ENCODE peak calls at places on chromosomes 11 and 22, in five cellular contexts. One of them, this sample, is unnamed.

GRCh38 chr11:76694664-76695063 is 24.1 kb upstream of the LRRC32 start:
- DNase-seq in endothelial cell of umbilical vein: peak; percentile 92
- DNase-seq in K562: no peak
- DNase-seq in HepG2: no peak
- DNase-seq in A549: no peak
- DNase-seq in this sample: no peak

GRCh38 chr11:87038235-87038960 is 664 bp downstream of the TMEM135 start:
- DNase-seq in K562: peak; percentile 14
- DNase-seq in A549: no peak
- DNase-seq in HepG2: no peak
- DNase-seq in endothelial cell of umbilical vein: peak; percentile 35
- DNase-seq in this sample: peak; percentile 30

GRCh38 chr11:131980878-131981668 is 610.7 kb downstream of the NTM start:
- DNase-seq in K562: no peak
- DNase-seq in HepG2: no peak
- DNase-seq in endothelial cell of umbilical vein: no peak
- DNase-seq in A549: no peak
- DNase-seq in this sample: no peak

GRCh38 chr11:133070790-133071189 is 461.5 kb downstream of the OPCML start:
- DNase-seq in K562: no peak
- DNase-seq in A549: no peak
- DNase-seq in endothelial cell of umbilical vein: no peak
- DNase-seq in HepG2: no peak
- DNase-seq in this sample: no peak

GRCh38 chr11:6855971-6856542 is 6.8 kb upstream of the OR10A2 start:
- DNase-seq in endothelial cell of umbilical vein: no peak
- DNase-seq in A549: no peak
- DNase-seq in HepG2: no peak
- DNase-seq in K562: peak; percentile 20
- DNase-seq in this sample: no peak

GRCh38 chr11:69460540-69461257 is 20.8 kb upstream of the LINC01488 start:
- DNase-seq in A549: no peak
- DNase-seq in K562: no peak
- DNase-seq in HepG2: peak; percentile 30
- DNase-seq in endothelial cell of umbilical vein: no peak
- DNase-seq in this sample: peak; percentile 39

GRCh38 chr11:11036185-11037161 is 178.6 kb upstream of the ZBED5 start:
- DNase-seq in K562: peak; percentile 69
- DNase-seq in endothelial cell of umbilical vein: peak; percentile 16
- DNase-seq in A549: peak; percentile 31
- DNase-seq in HepG2: peak; percentile 64
- DNase-seq in this sample: peak; percentile 63

GRCh38 chr11:111307472-111308108 is 9.2 kb downstream of the POU2AF3 start:
- DNase-seq in HepG2: no peak
- DNase-seq in endothelial cell of umbilical vein: no peak
- DNase-seq in A549: no peak
- DNase-seq in K562: no peak
- DNase-seq in this sample: no peak

GRCh38 chr22:23072035-23072910 is 2.0 kb downstream of the GNAZ start:
- DNase-seq in HepG2: no peak
- DNase-seq in A549: no peak
- DNase-seq in endothelial cell of umbilical vein: no peak
- DNase-seq in K562: no peak
- DNase-seq in this sample: no peak
- TF ChIP-seq MAX in HepG2: no peak
- TF ChIP-seq MAX in A549: no peak
- TF ChIP-seq MAX in endothelial cell of umbilical vein: no peak
- TF ChIP-seq MAX in K562: no peak
- TF ChIP-seq MAX in this sample: no peak

GRCh38 chr11:20555783-20556182 is 43.6 kb upstream of the SLC6A5 start:
- DNase-seq in K562: no peak
- DNase-seq in HepG2: no peak
- DNase-seq in A549: no peak
- DNase-seq in endothelial cell of umbilical vein: no peak
- DNase-seq in this sample: no peak

GRCh38 chr11:20561915-20562314 is 37.5 kb upstream of the SLC6A5 start:
- DNase-seq in A549: no peak
- DNase-seq in endothelial cell of umbilical vein: no peak
- DNase-seq in HepG2: no peak
- DNase-seq in K562: no peak
- DNase-seq in this sample: no peak

GRCh38 chr11:20564811-20565210 is 34.6 kb upstream of the SLC6A5 start:
- DNase-seq in K562: no peak
- DNase-seq in endothelial cell of umbilical vein: no peak
- DNase-seq in A549: no peak
- DNase-seq in HepG2: no peak
- DNase-seq in this sample: no peak

GRCh38 chr11:20563871-20564270 is 35.5 kb upstream of the SLC6A5 start:
- DNase-seq in A549: no peak
- DNase-seq in HepG2: no peak
- DNase-seq in endothelial cell of umbilical vein: no peak
- DNase-seq in K562: no peak
- DNase-seq in this sample: no peak

GRCh38 chr11:20559523-20560300 is 39.7 kb upstream of the SLC6A5 start:
- DNase-seq in endothelial cell of umbilical vein: no peak
- DNase-seq in A549: no peak
- DNase-seq in HepG2: no peak
- DNase-seq in K562: no peak
- DNase-seq in this sample: no peak
- TF ChIP-seq MYC in endothelial cell of umbilical vein: no peak
- TF ChIP-seq MYC in A549: no peak
- TF ChIP-seq MYC in HepG2: no peak
- TF ChIP-seq MYC in K562: no peak
- TF ChIP-seq MYC in this sample: no peak

GRCh38 chr11:82634091-82634490 is 99.6 kb downstream of the FAM181B start:
- DNase-seq in K562: no peak
- DNase-seq in HepG2: no peak
- DNase-seq in endothelial cell of umbilical vein: no peak
- DNase-seq in A549: no peak
- DNase-seq in this sample: no peak

GRCh38 chr11:82636620-82637019 is 97.0 kb downstream of the FAM181B start:
- DNase-seq in endothelial cell of umbilical vein: no peak
- DNase-seq in HepG2: no peak
- DNase-seq in K562: no peak
- DNase-seq in A549: no peak
- DNase-seq in this sample: no peak

DNA sequence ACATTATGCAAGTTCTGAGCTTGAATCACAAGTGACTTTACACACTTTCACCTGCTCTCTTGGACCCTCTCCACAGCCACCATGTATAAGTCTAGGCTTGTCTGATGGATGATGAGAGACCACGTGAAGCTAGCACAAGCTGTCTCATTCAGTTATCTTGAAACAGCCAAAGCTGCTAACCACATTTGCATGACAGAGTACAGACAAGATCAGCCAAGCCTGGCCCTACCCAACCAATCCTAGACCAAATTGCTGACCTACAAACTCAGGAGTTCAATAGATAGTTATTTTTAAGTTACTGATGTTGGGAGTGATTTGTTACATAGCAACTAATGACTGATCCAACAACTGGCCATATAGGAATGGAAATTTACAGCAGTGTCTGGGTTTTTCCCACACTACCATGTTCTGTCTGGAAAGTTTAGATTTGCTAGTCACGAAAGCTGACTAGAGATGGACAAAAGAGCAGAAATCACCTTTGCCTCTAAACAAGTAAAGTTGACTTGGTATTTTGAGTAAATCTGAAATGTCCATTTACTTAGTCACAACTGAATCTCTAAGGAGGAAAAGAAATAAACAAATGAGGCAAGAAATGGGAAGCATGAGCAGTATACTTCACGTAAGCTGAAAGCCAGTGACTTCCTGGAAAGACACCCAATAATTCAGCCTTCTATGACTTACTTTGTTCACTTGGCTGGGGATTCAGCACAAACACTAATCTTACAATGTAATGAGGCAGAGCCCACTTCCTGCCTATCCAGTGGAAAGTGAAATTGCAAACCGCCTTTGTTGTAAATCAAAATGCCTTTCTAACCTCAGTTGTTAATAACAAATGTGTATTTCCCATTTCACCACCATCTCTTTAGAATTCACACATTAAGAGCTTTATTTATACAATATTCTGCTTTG is 101.7 kb downstream of the FAM181B start:
- DNase-seq in K562: no peak
- DNase-seq in HepG2: no peak
- DNase-seq in endothelial cell of umbilical vein: no peak
- DNase-seq in A549: no peak
- DNase-seq in this sample: no peak
- TF ChIP-seq CTCF in K562: no peak
- TF ChIP-seq CTCF in HepG2: no peak
- TF ChIP-seq CTCF in endothelial cell of umbilical vein: no peak
- TF ChIP-seq CTCF in A549: no peak
- TF ChIP-seq CTCF in this sample: no peak

DNA sequence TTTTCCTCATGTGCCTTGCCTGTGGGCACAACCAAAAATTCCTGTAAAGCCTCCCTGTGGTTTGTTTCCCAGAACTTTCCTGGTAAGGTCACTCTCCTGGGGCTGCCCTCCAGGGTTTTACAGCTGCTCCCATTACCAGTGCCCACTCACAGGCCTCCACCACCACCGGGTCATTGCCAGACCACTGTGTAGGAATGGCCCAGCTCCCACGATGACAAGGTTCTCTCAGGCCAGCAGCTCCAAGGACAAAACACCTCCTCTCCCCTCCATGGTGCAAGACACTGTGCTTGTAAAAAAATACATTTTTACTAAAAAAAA is 96.1 kb upstream of the AKIP1 start:
- DNase-seq in HepG2: no peak
- DNase-seq in K562: no peak
- DNase-seq in endothelial cell of umbilical vein: no peak
- DNase-seq in A549: no peak
- DNase-seq in this sample: no peak
- TF ChIP-seq MAX in HepG2: no peak
- TF ChIP-seq MAX in K562: no peak
- TF ChIP-seq MAX in endothelial cell of umbilical vein: no peak
- TF ChIP-seq MAX in A549: no peak
- TF ChIP-seq MAX in this sample: no peak

DNA sequence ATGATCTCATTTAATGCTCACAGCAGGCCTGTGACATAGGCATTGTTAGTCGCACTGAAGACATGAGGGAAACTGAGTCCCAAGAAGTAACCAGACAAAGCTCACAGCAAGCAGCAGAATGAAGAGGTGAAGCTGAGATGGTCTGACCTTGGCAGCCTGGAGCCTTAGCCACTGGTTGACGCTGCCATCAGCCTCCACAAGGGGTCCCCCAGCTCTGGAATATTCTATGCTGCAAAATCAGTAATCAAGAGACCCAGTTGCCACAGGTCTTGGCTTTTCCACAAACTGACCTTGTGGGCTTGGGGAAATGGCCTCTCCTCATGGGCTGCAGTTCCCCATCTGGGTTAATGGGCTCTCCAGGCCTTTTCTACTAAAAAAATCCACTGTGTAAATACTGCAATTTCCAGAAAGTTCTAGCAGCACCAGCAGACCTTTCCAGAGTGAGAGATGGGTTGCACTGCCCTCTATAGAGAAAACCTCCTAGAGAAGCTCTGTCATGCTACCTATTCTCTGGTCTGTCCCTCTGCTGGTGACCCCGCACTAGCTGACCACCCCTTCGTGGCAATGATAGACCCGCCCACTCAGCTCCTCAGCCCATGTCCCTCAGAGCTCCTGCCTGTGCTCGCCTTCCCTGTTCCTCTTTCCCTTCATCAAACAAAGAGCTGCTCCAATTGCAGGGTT is 22.6 kb upstream of the ISX start:
- DNase-seq in K562: peak; percentile 42
- DNase-seq in HepG2: no peak
- DNase-seq in endothelial cell of umbilical vein: no peak
- DNase-seq in A549: no peak
- DNase-seq in this sample: no peak
- TF ChIP-seq MYC in K562: no peak
- TF ChIP-seq MYC in HepG2: no peak
- TF ChIP-seq MYC in endothelial cell of umbilical vein: no peak
- TF ChIP-seq MYC in A549: no peak
- TF ChIP-seq MYC in this sample: no peak

GRCh38 chr11:451738-452137 is 1.7 kb downstream of the PTDSS2 start:
- DNase-seq in HepG2: no peak
- DNase-seq in A549: no peak
- DNase-seq in endothelial cell of umbilical vein: no peak
- DNase-seq in K562: no peak
- DNase-seq in this sample: no peak

GRCh38 chr11:452916-453527 is 2.9 kb downstream of the PTDSS2 start:
- DNase-seq in HepG2: no peak
- DNase-seq in A549: no peak
- DNase-seq in K562: no peak
- DNase-seq in endothelial cell of umbilical vein: no peak
- DNase-seq in this sample: no peak

GRCh38 chr11:449889-450808 is at the start of gene PTDSS2:
- DNase-seq in endothelial cell of umbilical vein: peak; percentile 95
- DNase-seq in K562: peak; percentile 98
- DNase-seq in HepG2: peak; percentile 89
- DNase-seq in A549: peak; percentile 89
- DNase-seq in this sample: peak; percentile 97

GRCh38 chr11:452203-452744 is 2.2 kb downstream of the PTDSS2 start:
- DNase-seq in endothelial cell of umbilical vein: no peak
- DNase-seq in K562: no peak
- DNase-seq in A549: no peak
- DNase-seq in HepG2: no peak
- DNase-seq in this sample: no peak

GRCh38 chr11:450809-451451 is 851 bp downstream of the PTDSS2 start:
- DNase-seq in K562: peak; percentile 83
- DNase-seq in HepG2: peak; percentile 70
- DNase-seq in A549: peak; percentile 66
- DNase-seq in endothelial cell of umbilical vein: peak; percentile 71
- DNase-seq in this sample: peak; percentile 81
- TF ChIP-seq CTCF in K562: peak; percentile 23
- TF ChIP-seq CTCF in HepG2: peak; percentile 86
- TF ChIP-seq CTCF in A549: peak; percentile 10
- TF ChIP-seq CTCF in endothelial cell of umbilical vein: peak; percentile 27
- TF ChIP-seq CTCF in this sample: peak; percentile 26

DNA sequence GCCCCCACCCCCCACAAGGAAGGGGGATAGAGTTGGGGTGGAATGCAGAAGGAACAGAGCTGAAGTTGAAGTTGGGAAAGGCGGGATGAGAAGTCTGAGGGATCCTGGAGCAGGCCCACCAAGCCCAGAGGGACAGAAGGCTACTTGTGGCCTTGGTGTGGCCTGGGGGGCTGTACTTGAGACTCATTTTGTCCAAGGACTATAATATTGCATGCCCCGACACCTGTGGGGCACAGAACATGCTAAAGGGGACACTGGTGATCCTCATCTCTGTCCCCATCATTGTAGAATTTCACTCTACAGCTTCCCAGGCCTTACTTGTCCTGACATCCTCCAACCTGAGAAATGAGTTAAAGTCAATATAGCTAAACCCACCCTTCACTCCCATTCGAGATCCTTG is 1.3 kb downstream of the ESAM start:
- DNase-seq in A549: no peak
- DNase-seq in endothelial cell of umbilical vein: no peak
- DNase-seq in HepG2: no peak
- DNase-seq in K562: no peak
- DNase-seq in this sample: no peak
- TF ChIP-seq MAX in A549: no peak
- TF ChIP-seq MAX in endothelial cell of umbilical vein: no peak
- TF ChIP-seq MAX in HepG2: no peak
- TF ChIP-seq MAX in K562: no peak
- TF ChIP-seq MAX in this sample: no peak

DNA sequence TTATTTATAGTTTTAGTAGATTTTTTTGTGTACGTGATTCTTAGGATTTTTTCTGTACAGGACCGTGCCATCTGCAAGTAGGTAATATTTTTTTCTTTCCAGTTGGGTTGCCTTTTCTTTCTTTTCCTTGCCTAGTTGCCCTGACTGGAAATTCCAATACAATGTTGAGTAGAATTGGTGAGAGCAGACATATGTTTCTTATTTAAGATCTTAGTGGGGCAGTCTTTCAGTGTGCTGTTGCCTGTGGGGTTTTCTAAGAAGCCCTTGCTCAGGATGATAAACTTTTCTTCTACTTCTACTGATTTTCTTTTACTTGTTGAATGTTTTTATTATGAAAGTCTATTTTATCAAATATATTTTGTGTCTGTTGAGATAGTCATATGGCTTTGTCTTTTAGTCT is 33.0 kb downstream of the ATXN10 start:
- DNase-seq in K562: no peak
- DNase-seq in endothelial cell of umbilical vein: no peak
- DNase-seq in A549: no peak
- DNase-seq in HepG2: no peak
- DNase-seq in this sample: no peak
- TF ChIP-seq MYC in K562: no peak
- TF ChIP-seq MYC in endothelial cell of umbilical vein: no peak
- TF ChIP-seq MYC in A549: no peak
- TF ChIP-seq MYC in HepG2: no peak
- TF ChIP-seq MYC in this sample: no peak